ENCODE peak calls at places on chromosome 15, in five cellular contexts. C is CD8-positive, alpha-beta memory T cell; E is heart right ventricle; T is IMR-90; Q is colonic mucosa. A is an unnamed sample. For H3K4me1, the result is how much of the 10 kb centered on the place peaks cover.

GRCh38 chr15:25701716-25702465 is 161.2 kb downstream of the ATP10A start:
- DNase-seq in C (no peak), E (no peak), T (peak), Q (no peak), A (no peak)

GRCh38 chr15:59312199-59312598 is 60.5 kb downstream of the MYO1E start:
- DNase-seq in C (no peak), E (no peak), T (no peak), Q (no peak), A (no peak)

GRCh38 chr15:46795685-46796084 is 921.6 kb upstream of the SEMA6D start:
- DNase-seq in C (no peak), E (no peak), T (no peak), Q (no peak), A (no peak)

GRCh38 chr15:62262305-62262941 is 97.3 kb upstream of the C2CD4B start:
- DNase-seq in C (no peak), E (no peak), T (peak), Q (no peak), A (no peak)

GRCh38 chr15:25705430-25706115 is 157.6 kb downstream of the ATP10A start:
- DNase-seq in C (no peak), E (no peak), T (peak), Q (no peak), A (no peak)

GRCh38 chr15:58549013-58549779 is 117.4 kb downstream of the LIPC start:
- DNase-seq in C (no peak), E (no peak), T (peak), Q (no peak), A (no peak)

GRCh38 chr15:54502416-54503075 is 524.3 kb downstream of the UNC13C start:
- DNase-seq in C (no peak), E (no peak), T (no peak), Q (no peak), A (no peak)

GRCh38 chr15:99442268-99442897 is 123.4 kb upstream of the MEF2A start:
- DNase-seq in C (no peak), E (peak), T (peak), Q (no peak), A (peak)

GRCh38 chr15:90774731-90775521 is 57.8 kb downstream of the BLM start:
- DNase-seq in C (no peak), E (no peak), T (peak), Q (no peak), A (no peak)

GRCh38 chr15:100633763-100634075 is 31.3 kb downstream of the ASB7 start:
- DNase-seq in C (no peak), E (no peak), T (no peak), Q (no peak), A (no peak)

GRCh38 chr15:63434567-63435219 is 53.0 kb upstream of the CA12 start:
- DNase-seq in C (no peak), E (no peak), T (no peak), Q (no peak), A (no peak)

GRCh38 chr15:89937365-89938355 is 24.9 kb upstream of the ARPIN start:
- DNase-seq in C (no peak), E (no peak), T (no peak), Q (no peak), A (no peak)

GRCh38 chr15:71301958-71302621 is 186.8 kb downstream of the THSD4 start:
- DNase-seq in C (no peak), E (no peak), T (peak), Q (no peak), A (no peak)

GRCh38 chr15:64151727-64152506 is at the start of gene SNX22:
- DNase-seq in C (peak), E (peak), T (no peak), Q (no peak), A (no peak)

GRCh38 chr15:40290540-40291087 is 7.8 kb upstream of the ANKRD63 start:
- DNase-seq in C (no peak), E (no peak), T (no peak), Q (no peak), A (no peak)

GRCh38 chr15:48582472-48583235 is 62.9 kb downstream of the FBN1 start:
- DNase-seq in C (no peak), E (no peak), T (peak), Q (no peak), A (no peak)

GRCh38 chr15:74793135-74794028 is 11.5 kb downstream of the CSK start:
- DNase-seq in C (peak), E (no peak), T (no peak), Q (no peak), A (no peak)

GRCh38 chr15:33515121-33515520 is 204.4 kb downstream of the RYR3 start:
- DNase-seq in C (no peak), E (no peak), T (no peak), Q (no peak), A (no peak)

GRCh38 chr15:41621200-41622193 is 38.7 kb upstream of the MGA start:
- DNase-seq in C (peak), E (peak), T (peak), Q (peak), A (peak)

GRCh38 chr15:69881310-69881660 is 216.4 kb downstream of the TLE3 start:
- DNase-seq in C (no peak), E (no peak), T (no peak), Q (no peak), A (no peak)

GRCh38 chr15:62307551-62307950 is 142.5 kb upstream of the C2CD4B start:
- DNase-seq in C (no peak), E (no peak), T (peak), Q (no peak), A (no peak)

GRCh38 chr15:80475572-80475971 is 71.4 kb downstream of the ARNT2 start:
- DNase-seq in C (no peak), E (no peak), T (no peak), Q (no peak), A (no peak)

GRCh38 chr15:68229386-68230156 is at the start of gene CLN6:
- DNase-seq in C (peak), E (peak), T (peak), Q (peak), A (peak)

GRCh38 chr15:28960979-28961378 is 75.2 kb downstream of the APBA2 start:
- DNase-seq in C (no peak), E (no peak), T (peak), Q (no peak), A (no peak)

GRCh38 chr15:99692825-99693224 is 40.4 kb downstream of the LYSMD4 start:
- DNase-seq in C (no peak), E (no peak), T (no peak), Q (no peak), A (no peak)

GRCh38 chr15:63023351-63023945 is 19.1 kb upstream of the TPM1 start:
- DNase-seq in C (no peak), E (no peak), T (peak), Q (no peak), A (peak)

GRCh38 chr15:66294157-66294931 is 976 bp downstream of the DIS3L start:
- DNase-seq in C (no peak), E (no peak), T (peak), Q (peak), A (no peak)

GRCh38 chr15:70036585-70037343 is 61.0 kb downstream of the TLE3 start:
- DNase-seq in C (no peak), E (no peak), T (no peak), Q (no peak), A (no peak)

GRCh38 chr15:32981536-32981935 is 213.0 kb downstream of the FMN1 start:
- DNase-seq in C (no peak), E (no peak), T (peak), Q (no peak), A (no peak)

GRCh38 chr15:33234019-33234418 is 39.5 kb upstream of the FMN1 start:
- DNase-seq in C (no peak), E (no peak), T (peak), Q (no peak), A (no peak)

GRCh38 chr15:89599021-89599420 is 23.8 kb downstream of the TICRR start:
- DNase-seq in C (no peak), E (no peak), T (no peak), Q (no peak), A (no peak)

GRCh38 chr15:63211549-63211948 is 22.1 kb downstream of the RAB8B start:
- DNase-seq in C (no peak), E (no peak), T (no peak), Q (no peak), A (no peak)

DNA sequence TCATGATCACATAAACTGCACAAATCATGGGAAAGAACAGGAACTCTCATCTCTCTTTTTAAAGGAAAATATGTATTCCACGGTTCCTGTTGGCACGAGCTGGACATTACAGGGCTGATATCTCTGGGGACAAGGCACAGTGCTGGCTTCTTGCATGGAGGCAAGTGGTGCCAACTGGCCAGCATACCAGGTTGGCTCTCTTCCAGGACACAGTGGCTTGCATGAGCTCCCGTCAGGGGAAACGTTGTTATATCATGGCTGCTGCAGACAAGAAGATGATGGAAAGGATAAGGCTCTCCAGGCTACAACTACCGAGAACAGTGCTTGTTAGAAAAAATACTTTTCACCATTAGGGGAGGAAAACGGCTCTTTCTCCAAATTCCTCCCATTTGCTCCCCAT is 283.9 kb downstream of the RORA start:
- DNase-seq in C (no peak), E (peak), T (no peak), Q (no peak), A (peak)
- H3K4me1 ChIP-seq in C (under half), E (under half), T (under half), Q (under half), A (under half)

GRCh38 chr15:101724675-101725005 is 367 bp upstream of the TARS3 start:
- DNase-seq in C (no peak), E (no peak), T (no peak), Q (no peak), A (no peak)

GRCh38 chr15:101723161-101723873 is 956 bp downstream of the TARS3 start:
- DNase-seq in C (peak), E (no peak), T (peak), Q (peak), A (no peak)

GRCh38 chr15:101725073-101725472 is 800 bp upstream of the TARS3 start:
- DNase-seq in C (no peak), E (no peak), T (no peak), Q (no peak), A (no peak)

GRCh38 chr15:101723874-101724674 is at the start of gene TARS3:
- DNase-seq in C (peak), E (peak), T (peak), Q (peak), A (peak)

GRCh38 chr15:101727186-101727585 is 2.9 kb upstream of the TARS3 start:
- DNase-seq in C (no peak), E (no peak), T (no peak), Q (no peak), A (no peak)
- H3K4me1 ChIP-seq in C (under half), E (under half), T (under half), Q (under half), A (under half)

GRCh38 chr15:38650936-38651327 is 86.3 kb upstream of the RASGRP1 start:
- DNase-seq in C (no peak), E (no peak), T (no peak), Q (no peak), A (no peak)

GRCh38 chr15:38648116-38648843 is 83.7 kb upstream of the RASGRP1 start:
- DNase-seq in C (no peak), E (no peak), T (peak), Q (no peak), A (no peak)

GRCh38 chr15:38646716-38647115 is 82.1 kb upstream of the RASGRP1 start:
- DNase-seq in C (no peak), E (no peak), T (no peak), Q (no peak), A (no peak)

GRCh38 chr15:38650384-38650783 is 85.8 kb upstream of the RASGRP1 start:
- DNase-seq in C (no peak), E (no peak), T (no peak), Q (no peak), A (no peak)

GRCh38 chr15:38647683-38648082 is 83.1 kb upstream of the RASGRP1 start:
- DNase-seq in C (no peak), E (no peak), T (peak), Q (no peak), A (no peak)
- H3K4me1 ChIP-seq in C (half or more), E (under half), T (under half), Q (under half), A (under half)

GRCh38 chr15:52566889-52567288 is 1.9 kb downstream of the ARPP19 start:
- DNase-seq in C (no peak), E (no peak), T (no peak), Q (no peak), A (no peak)
- H3K4me1 ChIP-seq in C (under half), E (under half), T (under half), Q (under half), A (under half)

A was measured in ascending aorta.